ENCODE peak calls at places on chromosomes 2 and 18, in eight cellular contexts. S is activated CD4-positive, alpha-beta T cell treated with anti-CD3 and anti-CD28 coated beads, Interleukin-2, amount 50 U/mL, for 4 hours; K is BJ; A is activated CD4-positive, CD25-positive, alpha-beta regulatory T cell; R is PC-3; T is stimulated activated CD4-positive, alpha-beta T cell treated with anti-CD3 and anti-CD28 coated beads, Interleukin-12 subunit alpha, Interleukin-12 subunit beta, amount 100 ng/mL, for 24 hours; C is amniotic stem cell; L is activated CD8-positive, alpha-beta memory T cell treated with anti-CD3 and anti-CD28 coated beads, Interleukin-2, amount 50 U/mL, for 4 hours. X is an unnamed sample.
A peak's percentile ranks its signal among the peaks of the same experiment; 100 is the strongest.

GRCh38 chr2:54058449-54058848 is 57.0 kb upstream of the ACYP2 start:
- DNase-seq in C (no peak), S (no peak), T (no peak), A (no peak), R (peak; percentile 30), L (no peak), K (no peak), X (no peak)

GRCh38 chr18:50662177-50662576 is 102.3 kb downstream of the MAPK4 start:
- DNase-seq in T (no peak), S (no peak), A (no peak), K (no peak), L (no peak), C (no peak), R (peak; percentile 19), X (no peak)

GRCh38 chr2:13537771-13538349 is 821.1 kb downstream of the TRIB2 start:
- DNase-seq in C (no peak), K (no peak), S (no peak), L (no peak), T (no peak), A (no peak), R (no peak), X (no peak)

GRCh38 chr2:28702415-28702859 is 49.2 kb upstream of the PPP1CB start:
- DNase-seq in S (no peak), A (no peak), T (no peak), R (no peak), K (no peak), C (no peak), L (no peak), X (no peak)

GRCh38 chr18:31428211-31428610 is 19.3 kb upstream of the DSG3 start:
- DNase-seq in T (no peak), K (no peak), A (no peak), R (no peak), L (no peak), S (no peak), C (no peak), X (no peak)

GRCh38 chr2:61670591-61671503 is 132.7 kb upstream of the XPO1 start:
- DNase-seq in R (peak; percentile 56), C (no peak), L (no peak), K (no peak), T (no peak), A (no peak), S (no peak), X (no peak)

GRCh38 chr2:43445781-43446180 is 150.1 kb downstream of the THADA start:
- DNase-seq in R (no peak), A (no peak), K (no peak), C (no peak), L (no peak), S (no peak), T (no peak), X (no peak)

GRCh38 chr18:58247363-58247834 is 203.4 kb downstream of the NEDD4L start:
- DNase-seq in S (no peak), K (no peak), L (no peak), C (no peak), R (no peak), T (no peak), A (no peak), X (no peak)

GRCh38 chr2:2101924-2102323 is 229.2 kb downstream of the MYT1L start:
- DNase-seq in S (no peak), C (no peak), K (no peak), A (no peak), L (no peak), R (no peak), T (no peak), X (no peak)

GRCh38 chr2:239114119-239114581 is 266.3 kb downstream of the TWIST2 start:
- DNase-seq in T (no peak), K (no peak), C (no peak), S (no peak), L (no peak), A (no peak), R (peak; percentile 9), X (no peak)

GRCh38 chr2:5520352-5520996 is 171.7 kb upstream of the SOX11 start:
- DNase-seq in K (no peak), T (no peak), L (no peak), C (no peak), R (peak; percentile 4), S (no peak), A (no peak), X (no peak)

GRCh38 chr18:12408247-12408869 is 629 bp downstream of the PRELID3A start:
- DNase-seq in C (no peak), K (no peak), A (no peak), S (no peak), R (peak; percentile 23), L (peak; percentile 29), T (no peak), X (no peak)

GRCh38 chr2:29080886-29081743 is 6.8 kb upstream of the PCARE start:
- DNase-seq in A (no peak), S (no peak), L (no peak), K (no peak), T (no peak), R (no peak), C (no peak), X (no peak)

GRCh38 chr2:69291004-69291650 is 95.9 kb downstream of the GFPT1 start:
- DNase-seq in A (no peak), S (no peak), C (no peak), R (peak; percentile 28), T (no peak), L (no peak), K (no peak), X (no peak)

GRCh38 chr2:236507393-236508085 is 62.1 kb upstream of the ACKR3 start:
- DNase-seq in T (peak; percentile 37), A (peak; percentile 4), L (peak; percentile 57), C (no peak), S (peak; percentile 38), R (no peak), K (no peak), X (no peak)

GRCh38 chr2:176490061-176490861 is 221.0 kb downstream of the MTX2 start:
- DNase-seq in T (no peak), R (no peak), A (no peak), S (no peak), C (no peak), L (no peak), K (no peak), X (no peak)

GRCh38 chr2:65130440-65131175 is 702 bp upstream of the RAB1A start:
- DNase-seq in L (no peak), S (no peak), C (no peak), R (no peak), T (no peak), K (no peak), A (no peak), X (no peak)

GRCh38 chr2:20682166-20682565 is 15.2 kb downstream of the GDF7 start:
- DNase-seq in S (no peak), C (no peak), L (no peak), R (no peak), A (no peak), T (no peak), K (no peak), X (no peak)

GRCh38 chr2:29334723-29335122 is 219.5 kb downstream of the CLIP4 start:
- DNase-seq in C (no peak), L (no peak), S (no peak), A (no peak), R (no peak), T (no peak), K (no peak), X (no peak)

GRCh38 chr2:74824675-74825074 is 9.3 kb upstream of the HK2 start:
- DNase-seq in K (no peak), R (no peak), L (no peak), T (no peak), S (no peak), C (no peak), A (no peak), X (no peak)

GRCh38 chr2:99691931-99692330 is 202.1 kb upstream of the REV1 start:
- DNase-seq in T (no peak), C (no peak), A (no peak), S (no peak), L (no peak), K (no peak), R (no peak), X (no peak)

GRCh38 chr2:29361255-29361654 is 246.0 kb downstream of the CLIP4 start:
- DNase-seq in K (no peak), C (no peak), S (no peak), A (no peak), T (no peak), L (no peak), R (peak; percentile 51), X (no peak)

GRCh38 chr2:156437272-156437671 is 1.1 kb downstream of the GPD2 start:
- DNase-seq in T (no peak), C (no peak), S (no peak), R (no peak), A (no peak), K (no peak), L (no peak), X (peak; percentile 66)

X was measured in CD14-positive monocyte.